ENCODE peak calls at places on chromosomes 3 and 15, in four cellular contexts. L is CD14-positive monocyte, Z is stomach, P is astrocyte of the spinal cord. X is an unnamed sample.

GRCh38 chr3:196159952-196160804 is 51.0 kb downstream of the ZDHHC19 start:
- DNase-seq in P (peak), Z (peak), L (peak), X (no peak)

GRCh38 chr3:128170866-128171516 is 17.7 kb downstream of the EEFSEC start:
- DNase-seq in L (no peak), P (peak), Z (peak), X (peak)

GRCh38 chr3:53166781-53167291 is 5.8 kb downstream of the PRKCD start:
- DNase-seq in P (peak), L (peak), Z (peak), X (peak)

GRCh38 chr15:69997701-69998273 is 99.9 kb downstream of the TLE3 start:
- DNase-seq in L (no peak), P (peak), Z (peak), X (no peak)

GRCh38 chr3:98612587-98612986 is 19.2 kb upstream of the CPOX start:
- DNase-seq in Z (no peak), L (no peak), P (no peak), X (no peak)

GRCh38 chr3:129908417-129908816 is 14.9 kb upstream of the TMCC1 start:
- DNase-seq in Z (no peak), L (no peak), P (no peak), X (no peak)

GRCh38 chr3:129181834-129182233 is 1.9 kb downstream of the CNBP start:
- DNase-seq in Z (no peak), L (no peak), P (no peak), X (no peak)

GRCh38 chr3:195175076-195175475 is 95.9 kb downstream of the XXYLT1 start:
- DNase-seq in L (no peak), P (no peak), Z (no peak), X (no peak)

DNA sequence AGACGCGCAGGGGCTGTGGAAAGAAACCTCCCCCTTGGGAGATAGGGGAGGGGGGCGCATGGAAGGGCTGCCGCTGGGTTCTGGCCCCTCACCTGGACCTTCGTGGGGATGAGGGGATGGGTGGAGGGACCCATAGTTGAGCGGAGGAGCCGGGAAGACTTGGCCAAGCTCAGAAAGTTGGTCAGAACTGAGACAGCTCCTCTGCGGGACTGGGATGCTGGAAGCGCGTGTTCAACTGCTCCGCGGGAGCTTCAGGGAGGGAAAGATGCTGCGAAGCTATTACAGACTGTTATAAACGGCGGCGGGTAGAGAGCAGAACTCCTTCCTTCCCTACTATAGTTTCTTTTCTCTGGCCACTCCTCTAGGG is 875 bp downstream of the SYNPR start:
- DNase-seq in P (no peak), L (no peak), Z (no peak), X (no peak)
- TF ChIP-seq CTCF in P (no peak), L (no peak), Z (no peak), X (no peak)

GRCh38 chr15:59362339-59362738 is 10.3 kb downstream of the MYO1E start:
- DNase-seq in L (no peak), P (no peak), Z (no peak), X (no peak)

GRCh38 chr15:59355730-59356129 is 16.9 kb downstream of the MYO1E start:
- DNase-seq in L (no peak), Z (no peak), P (no peak), X (no peak)

GRCh38 chr15:59364238-59364637 is 8.4 kb downstream of the MYO1E start:
- DNase-seq in P (no peak), Z (no peak), L (peak), X (no peak)

GRCh38 chr15:59360896-59361295 is 11.8 kb downstream of the MYO1E start:
- DNase-seq in Z (no peak), L (no peak), P (peak), X (no peak)

GRCh38 chr15:59360305-59360704 is 12.4 kb downstream of the MYO1E start:
- DNase-seq in Z (no peak), L (no peak), P (no peak), X (no peak)
- TF ChIP-seq CTCF in Z (no peak), L (peak), P (peak), X (no peak)

GRCh38 chr3:138263104-138263503 is 66.5 kb downstream of the NME9 start:
- DNase-seq in P (no peak), Z (no peak), L (no peak), X (no peak)
- TF ChIP-seq CTCF in P (no peak), Z (no peak), L (no peak), X (no peak)

GRCh38 chr3:14119166-14119510 is 5.5 kb downstream of the CHCHD4 start:
- DNase-seq in L (no peak), Z (no peak), P (no peak), X (no peak)

GRCh38 chr3:14117468-14118399 is 6.9 kb downstream of the CHCHD4 start:
- DNase-seq in L (no peak), P (no peak), Z (no peak), X (no peak)

GRCh38 chr3:14118400-14119165 is 6.1 kb downstream of the CHCHD4 start:
- DNase-seq in P (no peak), Z (no peak), L (no peak), X (no peak)

GRCh38 chr3:14110699-14111098 is 14.0 kb downstream of the CHCHD4 start:
- DNase-seq in P (no peak), Z (no peak), L (no peak), X (no peak)

GRCh38 chr3:14113964-14114667 is 10.6 kb downstream of the CHCHD4 start:
- DNase-seq in Z (no peak), L (no peak), P (no peak), X (no peak)
- TF ChIP-seq CTCF in Z (no peak), L (no peak), P (peak), X (no peak)

GRCh38 chr3:81005992-81006391 is 755.5 kb downstream of the GBE1 start:
- DNase-seq in Z (no peak), P (no peak), L (no peak), X (no peak)
- TF ChIP-seq CTCF in Z (no peak), P (no peak), L (no peak), X (no peak)

X was measured in sigmoid colon.